ENCODE peak calls at places on chromosomes 16 and 17, in four cellular contexts. J is esophagus squamous epithelium, A is upper lobe of left lung, M is GM12891. W is an unnamed sample.
A peak's percentile ranks its signal among the peaks of the same experiment; 100 is the strongest.

GRCh38 chr17:44417553-44417952 is 28.1 kb upstream of the ITGA2B start:
- DNase-seq in J (no peak), M (peak; percentile 19), A (no peak), W (no peak)

GRCh38 chr17:50653738-50654137 is 19.1 kb downstream of the ABCC3 start:
- DNase-seq in J (no peak), M (no peak), A (peak; percentile 60), W (no peak)

GRCh38 chr16:21244798-21245197 is 11.3 kb downstream of the ANKS4B start:
- DNase-seq in A (no peak), J (no peak), M (no peak), W (no peak)

GRCh38 chr17:1067282-1067956 is 70.5 kb downstream of the TIMM22 start:
- DNase-seq in A (peak; percentile 73), J (no peak), M (no peak), W (no peak)

GRCh38 chr17:44362964-44363612 is 565 bp downstream of the FAM171A2 start:
- DNase-seq in M (no peak), J (no peak), A (no peak), W (no peak)

GRCh38 chr16:57959804-57960203 is 11.1 kb downstream of the CNGB1 start:
- DNase-seq in J (no peak), A (no peak), M (no peak), W (no peak)

GRCh38 chr17:14019186-14019956 is 49.9 kb upstream of the COX10 start:
- DNase-seq in M (no peak), J (no peak), A (no peak), W (peak; percentile 78)

GRCh38 chr16:4700997-4701743 is 7.8 kb downstream of the NUDT16L1 start:
- DNase-seq in A (no peak), J (no peak), M (no peak), W (no peak)

GRCh38 chr16:15041260-15042011 is 14.4 kb downstream of the NTAN1 start:
- DNase-seq in J (no peak), M (no peak), A (peak; percentile 64), W (peak; percentile 94)

GRCh38 chr16:17083628-17084027 is 387.1 kb downstream of the XYLT1 start:
- DNase-seq in A (no peak), M (no peak), J (no peak), W (no peak)

GRCh38 chr16:57477531-57478202 is 8.6 kb downstream of the DOK4 start:
- DNase-seq in J (no peak), A (peak; percentile 59), M (no peak), W (no peak)

GRCh38 chr16:68901910-68902309 is 58.6 kb downstream of the TANGO6 start:
- DNase-seq in J (no peak), M (no peak), A (no peak), W (no peak)

GRCh38 chr16:23227529-23227928 is 45.0 kb downstream of the SCNN1G start:
- DNase-seq in M (no peak), A (no peak), J (no peak), W (no peak)

GRCh38 chr17:41539071-41539492 is 11.0 kb upstream of the KRT19 start:
- DNase-seq in M (no peak), A (no peak), J (no peak), W (no peak)

GRCh38 chr16:87328846-87329245 is 11.7 kb upstream of the C16orf95 start:
- DNase-seq in J (no peak), M (no peak), A (no peak), W (no peak)

GRCh38 chr16:20166531-20167235 is 93.0 kb upstream of the GPR139 start:
- DNase-seq in A (no peak), M (no peak), J (no peak), W (no peak)

GRCh38 chr16:84922351-84923135 is 88.8 kb downstream of the ZDHHC7 start:
- DNase-seq in M (no peak), A (peak; percentile 45), J (no peak), W (no peak)

GRCh38 chr17:62674363-62674739 is 46.9 kb downstream of the MRC2 start:
- DNase-seq in J (no peak), M (no peak), A (no peak), W (no peak)

GRCh38 chr16:57778658-57779057 is 23.6 kb downstream of the KIFC3 start:
- DNase-seq in M (no peak), J (no peak), A (no peak), W (no peak)

GRCh38 chr17:27459433-27459832 is 3.2 kb downstream of the KSR1 start:
- DNase-seq in M (no peak), J (no peak), A (no peak), W (no peak)

GRCh38 chr16:75238853-75239371 is 12.5 kb downstream of the BCAR1 start:
- DNase-seq in A (no peak), M (peak; percentile 62), J (no peak), W (no peak)
- TF ChIP-seq POLR2A in A (no peak), M (no peak), J (no peak), W (no peak)

GRCh38 chr17:19724501-19725420 is 8.4 kb upstream of the SLC47A2 start:
- DNase-seq in J (no peak), M (peak; percentile 59), A (peak; percentile 87), W (no peak)
- TF ChIP-seq POLR2A in J (no peak), M (no peak), A (peak; percentile 72), W (no peak)

GRCh38 chr17:77281904-77282367 is 141.2 kb downstream of the SEC14L1 start:
- DNase-seq in A (peak; percentile 43), J (no peak), M (no peak), W (no peak)

GRCh38 chr17:77279448-77280303 is 138.9 kb downstream of the SEC14L1 start:
- DNase-seq in A (peak; percentile 59), M (no peak), J (no peak), W (no peak)

GRCh38 chr17:77280304-77280910 is 139.6 kb downstream of the SEC14L1 start:
- DNase-seq in M (no peak), A (no peak), J (no peak), W (no peak)

GRCh38 chr17:77282524-77283515 is 142.1 kb downstream of the SEC14L1 start:
- DNase-seq in M (no peak), J (no peak), A (peak; percentile 63), W (no peak)

DNA sequence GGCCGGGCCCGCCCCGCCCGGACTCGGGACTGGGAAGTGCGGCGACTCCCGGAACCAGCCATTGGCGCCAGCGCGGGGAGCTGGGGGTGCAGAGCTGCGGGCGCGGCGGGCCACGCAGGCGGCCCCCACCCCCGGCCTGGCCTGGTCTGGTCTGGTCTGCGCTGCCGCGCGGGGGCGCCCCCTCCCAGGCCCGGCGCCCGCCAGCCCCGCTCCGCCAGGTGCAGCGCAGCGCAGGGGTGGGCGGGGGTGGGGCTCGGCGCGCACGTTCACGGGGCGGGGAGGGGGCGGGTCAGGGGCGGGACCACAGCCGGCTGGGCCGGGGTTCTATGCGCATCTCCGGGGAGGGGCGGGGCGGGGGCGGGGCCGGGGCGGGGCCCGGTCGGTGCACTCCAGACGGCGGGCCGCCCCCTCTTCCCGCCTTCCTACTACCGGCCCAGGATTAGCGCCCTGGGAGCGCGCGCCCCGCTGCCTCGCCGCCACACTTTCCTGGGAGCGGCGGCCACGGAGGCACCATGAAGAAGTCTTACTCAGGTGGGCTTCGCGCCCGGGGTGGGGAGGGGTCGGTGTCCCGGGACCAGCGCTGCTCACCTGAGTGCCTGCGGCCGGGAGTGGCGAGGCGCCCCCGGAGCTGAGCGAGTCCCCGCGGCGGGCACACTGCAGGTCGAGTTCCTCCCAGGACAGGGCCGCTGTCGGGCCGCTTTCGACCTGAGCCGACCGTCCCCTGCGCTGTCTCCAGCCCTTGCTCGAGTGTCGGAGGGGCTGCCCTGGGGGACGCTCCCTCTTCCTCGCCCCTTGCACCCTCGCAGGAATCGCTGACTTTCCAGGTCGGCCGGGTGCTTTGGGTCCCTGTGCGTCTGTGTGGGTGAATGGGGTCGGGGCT is 140.5 kb downstream of the SEC14L1 start:
- DNase-seq in M (peak; percentile 91), A (peak; percentile 68), J (no peak), W (no peak)
- TF ChIP-seq POLR2A in M (no peak), A (no peak), J (no peak), W (no peak)

DNA sequence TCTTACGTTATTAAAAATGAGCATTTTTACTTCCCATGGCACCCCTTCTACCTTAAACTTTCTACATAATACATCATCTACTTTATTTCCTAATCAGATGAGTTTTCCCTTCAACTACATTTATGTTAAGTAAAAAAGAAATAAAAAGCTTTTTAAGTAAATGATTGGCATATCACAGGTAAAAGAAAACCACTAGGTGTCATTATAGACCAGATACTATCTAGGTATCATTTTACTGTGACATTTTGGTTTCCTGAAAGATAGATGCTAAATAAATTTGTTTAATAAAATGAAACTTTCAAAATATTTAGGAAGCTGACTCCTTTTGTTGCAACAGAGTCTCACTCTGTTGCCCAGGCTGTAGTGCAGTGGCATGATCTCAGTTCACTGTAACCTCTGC is 3.8 kb upstream of the CMTM1 start:
- DNase-seq in A (no peak), M (no peak), J (no peak), W (no peak)
- TF ChIP-seq POLR2A in A (no peak), M (no peak), J (no peak), W (no peak)

GRCh38 chr16:50315346-50315997 is 49.1 kb downstream of the ADCY7 start:
- DNase-seq in J (no peak), M (no peak), A (no peak), W (peak; percentile 83)

GRCh38 chr16:50311891-50312501 is 45.6 kb downstream of the ADCY7 start:
- DNase-seq in M (no peak), A (peak; percentile 19), J (no peak), W (peak; percentile 83)

GRCh38 chr16:50314665-50315064 is 48.3 kb downstream of the ADCY7 start:
- DNase-seq in A (no peak), M (no peak), J (no peak), W (no peak)

GRCh38 chr16:50316102-50316847 is 49.9 kb downstream of the ADCY7 start:
- DNase-seq in A (no peak), M (no peak), J (no peak), W (no peak)

DNA sequence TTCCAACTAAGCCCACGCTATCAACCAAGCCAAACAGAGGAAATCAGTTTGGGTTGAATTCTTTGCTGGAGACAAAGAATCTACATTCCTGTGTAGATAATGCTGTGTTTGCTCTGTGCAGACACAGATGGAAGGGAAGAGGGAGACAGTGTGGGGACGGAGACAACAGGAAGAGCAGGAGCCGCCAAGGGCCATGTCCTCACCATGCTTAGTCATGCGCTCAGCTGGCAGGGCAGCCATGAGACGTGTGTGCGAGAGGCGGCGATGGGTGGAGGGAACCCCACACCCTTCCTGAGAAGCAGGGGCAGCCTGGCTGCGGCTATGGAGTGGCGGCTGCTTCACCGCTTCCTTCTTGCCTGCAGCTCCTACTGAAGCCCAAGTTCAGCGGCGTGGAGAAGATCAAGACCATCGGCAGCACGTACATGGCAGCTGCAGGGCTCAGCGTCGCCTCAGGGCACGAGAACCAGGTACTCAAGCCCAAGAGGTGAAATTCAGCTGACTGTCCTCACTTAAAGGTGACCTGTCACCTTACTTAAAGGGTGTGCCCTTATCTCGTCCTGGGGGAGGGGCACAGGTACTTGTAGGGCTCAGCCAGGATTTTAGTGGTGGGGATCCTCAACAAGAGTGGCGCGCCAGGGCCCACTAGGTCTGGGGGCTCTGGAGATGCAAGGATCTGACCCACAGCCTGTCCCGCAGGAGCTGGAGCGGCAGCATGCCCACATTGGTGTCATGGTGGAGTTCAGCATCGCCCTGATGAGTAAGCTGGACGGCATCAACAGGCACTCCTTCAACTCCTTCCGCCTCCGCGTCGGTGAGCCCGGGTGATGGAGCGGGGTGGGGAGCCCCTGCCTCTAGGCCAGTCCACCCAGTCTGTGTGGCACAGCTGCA is 47.5 kb downstream of the ADCY7 start:
- DNase-seq in M (no peak), J (no peak), A (peak; percentile 79), W (peak; percentile 92)
- TF ChIP-seq POLR2A in M (peak; percentile 35), J (no peak), A (no peak), W (no peak)

GRCh38 chr16:30369938-30370443 is 303 bp downstream of the TBC1D10B start:
- DNase-seq in M (peak; percentile 53), J (no peak), A (no peak), W (no peak)
- TF ChIP-seq POLR2A in M (no peak), J (no peak), A (no peak), W (peak; percentile 52)

W was measured in esophagus muscularis mucosa.